ENCODE peak calls at places on chromosomes 5 and 9, in seven cellular contexts. K is AML-193; W is posterior cingulate gyrus; L is CD8-positive, alpha-beta T cell; Y is activated T-helper 1 cell treated with anti-CD3 and anti-CD28 coated beads, Interleukin-12 subunit alpha, Interleukin-12 subunit beta, Interleukin-2, Interleukin-4 antibody, amounts not matched to agents 30 ng/mL and 10 ng/mL and 1 ng/mL, durations not matched to agents 14 hours and 24 hours and 36 hours; R is EL; X is NCI-H2081 treated with DMSO at 0.1 percent for 48 hours. C is an unnamed sample.

GRCh38 chr5:136886623-136887022 is 521.3 kb upstream of the TRPC7 start:
- DNase-seq in W (no peak), K (no peak), X (no peak), R (no peak), L (no peak), Y (no peak), C (no peak)

GRCh38 chr5:119055267-119055666 is 15.6 kb upstream of the DMXL1 start:
- DNase-seq in W (no peak), L (no peak), K (no peak), Y (no peak), R (no peak), X (no peak), C (no peak)

GRCh38 chr9:121637441-121638222 is 13.8 kb upstream of the DAB2IP start:
- DNase-seq in X (no peak), W (peak; percentile 66), R (peak; percentile 53), K (no peak), L (no peak), Y (no peak), C (peak; percentile 38)

GRCh38 chr9:16532681-16533450 is 337.6 kb downstream of the BNC2 start:
- DNase-seq in X (no peak), W (no peak), R (peak; percentile 76), K (no peak), L (no peak), Y (no peak), C (no peak)

GRCh38 chr5:99901972-99902371 is 633.2 kb upstream of the FAM174A start:
- DNase-seq in W (no peak), X (no peak), K (no peak), Y (no peak), L (no peak), R (no peak), C (no peak)

GRCh38 chr5:172943283-172943841 is 15.9 kb upstream of the RPL26L1 start:
- DNase-seq in K (no peak), W (no peak), X (no peak), L (no peak), Y (no peak), R (peak; percentile 93), C (no peak)

GRCh38 chr9:100784755-100785154 is 206.9 kb downstream of the CAVIN4 start:
- DNase-seq in W (no peak), L (no peak), X (no peak), R (no peak), Y (no peak), K (no peak), C (no peak)

GRCh38 chr9:93081931-93082330 is 14.1 kb upstream of the CARD19 start:
- DNase-seq in Y (no peak), X (no peak), W (no peak), L (no peak), K (no peak), R (peak; percentile 44), C (no peak)

GRCh38 chr9:757246-757881 is 84.1 kb upstream of the DMRT1 start:
- DNase-seq in K (peak; percentile 45), Y (no peak), X (no peak), W (no peak), R (peak; percentile 71), L (no peak), C (no peak)

GRCh38 chr9:122379340-122379739 is 8.5 kb downstream of the PTGS1 start:
- DNase-seq in K (no peak), W (no peak), L (no peak), R (no peak), X (no peak), Y (no peak), C (no peak)

GRCh38 chr5:55530669-55531068 is 4.1 kb downstream of the PLPP1 start:
- DNase-seq in L (no peak), X (no peak), W (no peak), K (no peak), R (no peak), Y (no peak), C (no peak)

GRCh38 chr9:75918154-75918553 is 27.7 kb downstream of the PCSK5 start:
- DNase-seq in Y (no peak), R (no peak), W (no peak), L (no peak), X (no peak), K (no peak), C (no peak)

GRCh38 chr9:132166599-132166998 is 4.7 kb downstream of the NTNG2 start:
- DNase-seq in W (no peak), L (no peak), X (no peak), R (no peak), K (no peak), Y (no peak), C (no peak)

GRCh38 chr5:113806823-113807222 is 293.3 kb downstream of the YTHDC2 start:
- DNase-seq in Y (no peak), L (no peak), W (peak; percentile 11), R (peak; percentile 28), X (no peak), K (no peak), C (no peak)

GRCh38 chr9:87569008-87569908 is 71.6 kb downstream of the DAPK1 start:
- DNase-seq in W (no peak), L (no peak), Y (no peak), X (no peak), K (no peak), R (no peak), C (no peak)

GRCh38 chr9:114737118-114737517 is 55.1 kb upstream of the TEX48 start:
- DNase-seq in X (no peak), Y (no peak), K (no peak), W (no peak), R (no peak), L (no peak), C (no peak)

GRCh38 chr5:154190652-154191304 is at the start of gene GALNT10:
- DNase-seq in L (peak; percentile 58), X (no peak), W (peak; percentile 50), K (peak; percentile 38), R (peak; percentile 72), Y (peak; percentile 62), C (no peak)

GRCh38 chr9:97632406-97632991 is 669 bp downstream of the TSTD2 start:
- DNase-seq in X (peak; percentile 78), W (peak; percentile 11), L (no peak), K (peak; percentile 63), Y (peak; percentile 2), R (no peak), C (peak; percentile 76)

GRCh38 chr9:95143591-95144561 is 173.6 kb downstream of the FANCC start:
- DNase-seq in X (no peak), R (no peak), L (no peak), W (no peak), K (no peak), Y (no peak), C (no peak)

GRCh38 chr5:181246276-181247050 is 2.8 kb upstream of the RACK1 start:
- DNase-seq in R (peak; percentile 90), L (peak; percentile 64), X (no peak), W (peak; percentile 81), K (no peak), Y (peak; percentile 77), C (no peak)

GRCh38 chr5:95735436-95735835 is 4.3 kb downstream of the RHOBTB3 start:
- DNase-seq in K (no peak), Y (no peak), L (no peak), R (no peak), W (no peak), X (no peak), C (no peak)

GRCh38 chr5:129172561-129172960 is 78.0 kb downstream of the ISOC1 start:
- DNase-seq in K (no peak), R (no peak), W (no peak), X (no peak), L (no peak), Y (no peak), C (no peak)

GRCh38 chr5:82635561-82636288 is 357.6 kb upstream of the RPS23 start:
- DNase-seq in W (no peak), K (no peak), X (no peak), Y (no peak), L (no peak), R (no peak), C (peak; percentile 12)

GRCh38 chr5:134567651-134568338 is 42.3 kb downstream of the JADE2 start:
- DNase-seq in L (no peak), R (peak; percentile 87), X (no peak), Y (no peak), W (no peak), K (no peak), C (no peak)

GRCh38 chr5:165457854-165458481 is 1952.5 kb downstream of the MAT2B start:
- DNase-seq in R (no peak), Y (no peak), X (no peak), K (peak; percentile 66), L (no peak), W (no peak), C (no peak)

GRCh38 chr5:6545770-6546690 is 86.8 kb downstream of the NSUN2 start:
- DNase-seq in R (no peak), X (peak; percentile 96), K (no peak), W (peak; percentile 20), Y (no peak), L (no peak), C (no peak)

GRCh38 chr5:175885813-175886212 is 14.4 kb downstream of the CPLX2 start:
- DNase-seq in L (no peak), K (no peak), Y (no peak), R (no peak), W (no peak), X (peak; percentile 33), C (no peak)

GRCh38 chr5:53782620-53783019 is 222.2 kb downstream of the NDUFS4 start:
- DNase-seq in R (no peak), W (no peak), K (no peak), Y (no peak), X (no peak), L (no peak), C (no peak)

C was measured in HS-27A.